ENCODE peak calls at places on chromosomes 4 and X, in four cellular contexts. E is MCF 10A, L is neural progenitor cell, H is GM12891. N is an unnamed sample.

GRCh38 chr4:10084651-10085320 is 31.8 kb downstream of the WDR1 start:
- DNase-seq in E (no peak), L (no peak), H (peak; percentile 16), N (no peak)

GRCh38 chr4:152535903-152536544 is at the start of gene FBXW7:
- DNase-seq in E (peak; percentile 99), L (peak; percentile 99), H (peak; percentile 86), N (peak; percentile 99)

GRCh38 chr4:152357206-152357605 is 178.7 kb downstream of the FBXW7 start:
- DNase-seq in E (peak; percentile 66), L (no peak), H (no peak), N (no peak)

GRCh38 chr4:67933755-67934154 is 29.5 kb downstream of the TMPRSS11A start:
- DNase-seq in E (peak; percentile 30), L (no peak), H (no peak), N (no peak)

GRCh38 chrX:118459494-118459893 is 36.1 kb upstream of the DOCK11 start:
- DNase-seq in E (peak; percentile 51), L (peak; percentile 36), H (peak; percentile 14), N (peak; percentile 10)

GRCh38 chr4:94214703-94215360 is 7.2 kb downstream of the SMARCAD1 start:
- DNase-seq in E (no peak), L (no peak), H (no peak), N (no peak)

GRCh38 chrX:150566734-150567182 is 1.7 kb upstream of the MTM1 start:
- DNase-seq in E (no peak), L (peak; percentile 89), H (no peak), N (no peak)

GRCh38 chrX:115562492-115562872 is 1.5 kb downstream of the PLS3 start:
- DNase-seq in E (peak; percentile 32), L (no peak), H (no peak), N (no peak)

GRCh38 chr4:98358630-98359248 is 97.6 kb downstream of the RAP1GDS1 start:
- DNase-seq in E (no peak), L (no peak), H (no peak), N (no peak)

GRCh38 chr4:88736264-88736663 is 38.6 kb upstream of the NAP1L5 start:
- DNase-seq in E (no peak), L (no peak), H (no peak), N (no peak)

N was measured in foreskin melanocyte.